ENCODE peak calls at places on chromosomes 6 and 20, in five cellular contexts. One of them, this sample, is unnamed.

GRCh38 chr6:94680672-94681212 is 896.6 kb upstream of the MANEA start:
- DNase-seq in stomach: no peak
- DNase-seq in skeletal muscle cell: no peak
- DNase-seq in neural crest cell: no peak
- DNase-seq in tibial artery: no peak
- DNase-seq in this sample: no peak

GRCh38 chr6:157029980-157030690 is 253.0 kb downstream of the ARID1B start:
- DNase-seq in stomach: no peak
- DNase-seq in skeletal muscle cell: no peak
- DNase-seq in neural crest cell: no peak
- DNase-seq in tibial artery: no peak
- DNase-seq in this sample: no peak

GRCh38 chr6:3612341-3613041 is 139.0 kb downstream of the PXDC1 start:
- DNase-seq in stomach: no peak
- DNase-seq in skeletal muscle cell: peak; percentile 87
- DNase-seq in neural crest cell: no peak
- DNase-seq in tibial artery: no peak
- DNase-seq in this sample: no peak

GRCh38 chr6:12980741-12981140 is 264.2 kb downstream of the PHACTR1 start:
- DNase-seq in stomach: no peak
- DNase-seq in skeletal muscle cell: no peak
- DNase-seq in neural crest cell: no peak
- DNase-seq in tibial artery: no peak
- DNase-seq in this sample: no peak

GRCh38 chr6:37407948-37408347 is 25.1 kb upstream of the CMTR1 start:
- DNase-seq in stomach: no peak
- DNase-seq in skeletal muscle cell: no peak
- DNase-seq in neural crest cell: no peak
- DNase-seq in tibial artery: no peak
- DNase-seq in this sample: no peak

GRCh38 chr20:45752747-45753146 is 30.6 kb downstream of the SPINT4 start:
- DNase-seq in stomach: no peak
- DNase-seq in skeletal muscle cell: no peak
- DNase-seq in neural crest cell: no peak
- DNase-seq in tibial artery: no peak
- DNase-seq in this sample: no peak

GRCh38 chr6:121794630-121795029 is 359.2 kb downstream of the GJA1 start:
- DNase-seq in stomach: no peak
- DNase-seq in skeletal muscle cell: peak; percentile 88
- DNase-seq in neural crest cell: no peak
- DNase-seq in tibial artery: no peak
- DNase-seq in this sample: no peak

GRCh38 chr6:19380287-19380686 is 456.9 kb upstream of the ID4 start:
- DNase-seq in stomach: no peak
- DNase-seq in skeletal muscle cell: peak; percentile 21
- DNase-seq in neural crest cell: no peak
- DNase-seq in tibial artery: no peak
- DNase-seq in this sample: no peak

GRCh38 chr6:154039231-154039842 is at the start of gene OPRM1:
- DNase-seq in stomach: peak; percentile 37
- DNase-seq in skeletal muscle cell: no peak
- DNase-seq in neural crest cell: peak; percentile 83
- DNase-seq in tibial artery: no peak
- DNase-seq in this sample: peak; percentile 62

This sample was measured in sigmoid colon.